ENCODE peak calls at places on chromosomes 5 and 9, in four cellular contexts. U, N, K and C are unnamed samples.
A peak's percentile ranks its signal among the peaks of the same experiment; 100 is the strongest.

GRCh38 chr5:123111502-123111901 is 22.5 kb downstream of the PRDM6 start:
- DNase-seq in U (no peak), N (peak; percentile 20), K (no peak), C (no peak)

GRCh38 chr5:154829589-154830218 is 20.7 kb downstream of the FAXDC2 start:
- DNase-seq in U (no peak), N (no peak), K (peak; percentile 20), C (no peak)

GRCh38 chr9:112334319-112334828 is 955 bp upstream of the PTBP3 start:
- DNase-seq in U (no peak), N (peak; percentile 59), K (peak; percentile 51), C (no peak)

GRCh38 chr5:148963679-148964078 is 99.2 kb downstream of the SH3TC2 start:
- DNase-seq in U (no peak), N (no peak), K (no peak), C (no peak)

GRCh38 chr9:127877566-127877998 is at the start of gene AK1:
- DNase-seq in U (no peak), N (peak; percentile 79), K (peak; percentile 68), C (peak; percentile 91)

GRCh38 chr5:140595538-140595937 is 30.9 kb downstream of the SLC35A4 start:
- DNase-seq in U (no peak), N (peak; percentile 52), K (no peak), C (no peak)

GRCh38 chr5:75260708-75261107 is 24.0 kb upstream of the ANKRD31 start:
- DNase-seq in U (no peak), N (no peak), K (no peak), C (no peak)

GRCh38 chr5:97788369-97788768 is 605.3 kb upstream of the RIOK2 start:
- DNase-seq in U (no peak), N (no peak), K (no peak), C (no peak)

GRCh38 chr5:5044240-5044840 is 95.8 kb upstream of the ADAMTS16 start:
- DNase-seq in U (no peak), N (no peak), K (no peak), C (no peak)

GRCh38 chr5:82467006-82467561 is 188.9 kb upstream of the RPS23 start:
- DNase-seq in U (no peak), N (peak; percentile 61), K (peak; percentile 55), C (no peak)

GRCh38 chr5:89932771-89933181 is 476.8 kb downstream of the CETN3 start:
- DNase-seq in U (no peak), N (no peak), K (no peak), C (no peak)

GRCh38 chr9:20941177-20941690 is 90.2 kb downstream of the HACD4 start:
- DNase-seq in U (peak; percentile 36), N (no peak), K (peak; percentile 68), C (no peak)

GRCh38 chr9:70540016-70540415 is 125.6 kb upstream of the KLF9 start:
- DNase-seq in U (no peak), N (no peak), K (no peak), C (no peak)

GRCh38 chr5:116578676-116579075 is 4.1 kb upstream of the SEMA6A start:
- DNase-seq in U (no peak), N (no peak), K (no peak), C (no peak)

GRCh38 chr5:60338846-60339245 is 361.1 kb downstream of the DEPDC1B start:
- DNase-seq in U (no peak), N (no peak), K (no peak), C (no peak)

GRCh38 chr9:134306583-134307222 is 19.6 kb upstream of the RXRA start:
- DNase-seq in U (no peak), N (no peak), K (no peak), C (peak; percentile 37)

GRCh38 chr9:89361031-89361430 is 42.7 kb downstream of the SECISBP2 start:
- DNase-seq in U (no peak), N (no peak), K (no peak), C (no peak)

GRCh38 chr9:122510502-122510901 is at the start of gene OR1J2:
- DNase-seq in U (no peak), N (no peak), K (no peak), C (no peak)

GRCh38 chr5:111248571-111248970 is 24.4 kb downstream of the CAMK4 start:
- DNase-seq in U (no peak), N (no peak), K (no peak), C (no peak)

GRCh38 chr5:39376293-39376714 is 12.0 kb upstream of the C9 start:
- DNase-seq in U (no peak), N (peak; percentile 77), K (peak; percentile 62), C (no peak)

GRCh38 chr9:98057095-98057799 is 715 bp downstream of the NANS start:
- DNase-seq in U (no peak), N (peak; percentile 64), K (peak; percentile 37), C (peak; percentile 82)

GRCh38 chr5:170150713-170151104 is 45.0 kb downstream of the FOXI1 start:
- DNase-seq in U (no peak), N (no peak), K (no peak), C (no peak)

GRCh38 chr9:7735311-7735710 is 64.3 kb downstream of the DMAC1 start:
- DNase-seq in U (no peak), N (no peak), K (no peak), C (no peak)

GRCh38 chr5:81297531-81297930 is 3.9 kb upstream of the ZCCHC9 start:
- DNase-seq in U (no peak), N (no peak), K (no peak), C (no peak)

GRCh38 chr5:178388381-178389030 is 155.9 kb upstream of the PHYKPL start:
- DNase-seq in U (no peak), N (no peak), K (no peak), C (peak; percentile 66)

GRCh38 chr9:96663506-96664120 is 8.5 kb upstream of the PRXL2C start:
- DNase-seq in U (no peak), N (no peak), K (no peak), C (no peak)

GRCh38 chr5:178360231-178360925 is 127.8 kb upstream of the PHYKPL start:
- DNase-seq in U (no peak), N (no peak), K (no peak), C (no peak)

GRCh38 chr5:163338-163620 is 28.0 kb upstream of the LRRC14B start:
- DNase-seq in U (no peak), N (no peak), K (no peak), C (peak; percentile 53)

GRCh38 chr5:155728146-155728856 is 598.7 kb upstream of the SGCD start:
- DNase-seq in U (no peak), N (no peak), K (no peak), C (peak; percentile 63)

GRCh38 chr9:15423328-15423985 is 781 bp downstream of the SNAPC3 start:
- DNase-seq in U (no peak), N (peak; percentile 16), K (peak; percentile 24), C (no peak)

GRCh38 chr5:157744055-157745011 is 821 bp downstream of the LSM11 start:
- DNase-seq in U (no peak), N (peak; percentile 73), K (peak; percentile 21), C (peak; percentile 70)

GRCh38 chr9:75147638-75148037 is 59.3 kb downstream of the OSTF1 start:
- DNase-seq in U (no peak), N (no peak), K (peak; percentile 43), C (no peak)